ENCODE peak calls at places on chromosomes 4 and X, in seven cellular contexts. One of them, this sample, is unnamed.
A peak's percentile ranks its signal among the peaks of the same experiment; 100 is the strongest.

GRCh38 chrX:133749370-133749769 is 236.0 kb downstream of the GPC3 start:
- DNase-seq in heart right ventricle: no peak
- DNase-seq in lung: no peak
- DNase-seq in naive thymus-derived CD4-positive, alpha-beta T cell: peak; percentile 77
- DNase-seq in iPS DF 6.9: no peak
- DNase-seq in fibroblast of lung: no peak
- DNase-seq in colonic mucosa: no peak
- DNase-seq in this sample: no peak

GRCh38 chr4:83947111-83947510 is 411.2 kb downstream of the GPAT3 start:
- DNase-seq in iPS DF 6.9: no peak
- DNase-seq in naive thymus-derived CD4-positive, alpha-beta T cell: no peak
- DNase-seq in colonic mucosa: no peak
- DNase-seq in lung: no peak
- DNase-seq in heart right ventricle: no peak
- DNase-seq in fibroblast of lung: no peak
- DNase-seq in this sample: no peak

GRCh38 chrX:148371251-148371650 is 129.2 kb upstream of the AFF2 start:
- DNase-seq in heart right ventricle: no peak
- DNase-seq in iPS DF 6.9: no peak
- DNase-seq in lung: no peak
- DNase-seq in colonic mucosa: no peak
- DNase-seq in fibroblast of lung: no peak
- DNase-seq in naive thymus-derived CD4-positive, alpha-beta T cell: no peak
- DNase-seq in this sample: no peak

GRCh38 chr4:37188100-37188499 is 56.4 kb upstream of the NWD2 start:
- DNase-seq in lung: no peak
- DNase-seq in naive thymus-derived CD4-positive, alpha-beta T cell: no peak
- DNase-seq in iPS DF 6.9: peak; percentile 16
- DNase-seq in heart right ventricle: no peak
- DNase-seq in colonic mucosa: peak; percentile 18
- DNase-seq in fibroblast of lung: no peak
- DNase-seq in this sample: no peak

GRCh38 chr4:52704676-52705075 is 45.6 kb upstream of the USP46 start:
- DNase-seq in naive thymus-derived CD4-positive, alpha-beta T cell: no peak
- DNase-seq in fibroblast of lung: no peak
- DNase-seq in lung: no peak
- DNase-seq in colonic mucosa: no peak
- DNase-seq in heart right ventricle: peak; percentile 37
- DNase-seq in iPS DF 6.9: no peak
- DNase-seq in this sample: no peak

GRCh38 chrX:83588409-83588808 is 80.3 kb downstream of the POU3F4 start:
- DNase-seq in heart right ventricle: no peak
- DNase-seq in fibroblast of lung: no peak
- DNase-seq in lung: no peak
- DNase-seq in naive thymus-derived CD4-positive, alpha-beta T cell: no peak
- DNase-seq in colonic mucosa: no peak
- DNase-seq in iPS DF 6.9: no peak
- DNase-seq in this sample: no peak

GRCh38 chr4:183846951-183847350 is 58.2 kb upstream of the STOX2 start:
- DNase-seq in fibroblast of lung: no peak
- DNase-seq in iPS DF 6.9: no peak
- DNase-seq in naive thymus-derived CD4-positive, alpha-beta T cell: no peak
- DNase-seq in lung: no peak
- DNase-seq in heart right ventricle: no peak
- DNase-seq in colonic mucosa: no peak
- DNase-seq in this sample: no peak

GRCh38 chrX:103446665-103447302 is 70.4 kb downstream of the BEX3 start:
- DNase-seq in naive thymus-derived CD4-positive, alpha-beta T cell: peak; percentile 25
- DNase-seq in lung: no peak
- DNase-seq in fibroblast of lung: no peak
- DNase-seq in iPS DF 6.9: no peak
- DNase-seq in heart right ventricle: no peak
- DNase-seq in colonic mucosa: no peak
- DNase-seq in this sample: no peak

GRCh38 chrX:143788265-143788664 is 67.7 kb upstream of the SPANXN2 start:
- DNase-seq in heart right ventricle: no peak
- DNase-seq in fibroblast of lung: peak; percentile 16
- DNase-seq in iPS DF 6.9: no peak
- DNase-seq in colonic mucosa: no peak
- DNase-seq in lung: no peak
- DNase-seq in naive thymus-derived CD4-positive, alpha-beta T cell: no peak
- DNase-seq in this sample: no peak

GRCh38 chr4:122045533-122045932 is 93.7 kb upstream of the TRPC3 start:
- DNase-seq in lung: peak; percentile 88
- DNase-seq in heart right ventricle: no peak
- DNase-seq in colonic mucosa: no peak
- DNase-seq in fibroblast of lung: peak; percentile 97
- DNase-seq in naive thymus-derived CD4-positive, alpha-beta T cell: no peak
- DNase-seq in iPS DF 6.9: no peak
- DNase-seq in this sample: no peak

GRCh38 chrX:23901805-23902204 is 5.9 kb downstream of the APOO start:
- DNase-seq in heart right ventricle: peak; percentile 54
- DNase-seq in iPS DF 6.9: no peak
- DNase-seq in naive thymus-derived CD4-positive, alpha-beta T cell: peak; percentile 59
- DNase-seq in fibroblast of lung: peak; percentile 87
- DNase-seq in lung: peak; percentile 45
- DNase-seq in colonic mucosa: peak; percentile 72
- DNase-seq in this sample: no peak

GRCh38 chrX:132636080-132636479 is 147.2 kb upstream of the MBNL3 start:
- DNase-seq in lung: no peak
- DNase-seq in heart right ventricle: no peak
- DNase-seq in fibroblast of lung: peak; percentile 23
- DNase-seq in naive thymus-derived CD4-positive, alpha-beta T cell: no peak
- DNase-seq in colonic mucosa: no peak
- DNase-seq in iPS DF 6.9: no peak
- DNase-seq in this sample: no peak

GRCh38 chrX:32985544-32985943 is 225.8 kb downstream of the DMD start:
- DNase-seq in iPS DF 6.9: no peak
- DNase-seq in naive thymus-derived CD4-positive, alpha-beta T cell: no peak
- DNase-seq in fibroblast of lung: no peak
- DNase-seq in colonic mucosa: no peak
- DNase-seq in lung: no peak
- DNase-seq in heart right ventricle: peak; percentile 4
- DNase-seq in this sample: no peak

GRCh38 chr4:26061248-26061986 is 147.4 kb downstream of the SMIM20 start:
- DNase-seq in heart right ventricle: no peak
- DNase-seq in naive thymus-derived CD4-positive, alpha-beta T cell: no peak
- DNase-seq in lung: no peak
- DNase-seq in iPS DF 6.9: peak; percentile 47
- DNase-seq in fibroblast of lung: peak; percentile 52
- DNase-seq in colonic mucosa: no peak
- DNase-seq in this sample: no peak

GRCh38 chr4:18844726-18845125 is 823.2 kb upstream of the LCORL start:
- DNase-seq in lung: no peak
- DNase-seq in colonic mucosa: no peak
- DNase-seq in heart right ventricle: no peak
- DNase-seq in fibroblast of lung: peak; percentile 30
- DNase-seq in naive thymus-derived CD4-positive, alpha-beta T cell: no peak
- DNase-seq in iPS DF 6.9: no peak
- DNase-seq in this sample: no peak

GRCh38 chr4:687048-687974 is 1.6 kb downstream of the SLC49A3 start:
- DNase-seq in colonic mucosa: peak; percentile 92
- DNase-seq in naive thymus-derived CD4-positive, alpha-beta T cell: no peak
- DNase-seq in lung: peak; percentile 88
- DNase-seq in iPS DF 6.9: no peak
- DNase-seq in heart right ventricle: peak; percentile 90
- DNase-seq in fibroblast of lung: peak; percentile 87
- DNase-seq in this sample: peak; percentile 95

GRCh38 chrX:140918398-140919043 is 83.9 kb upstream of the SPANXB1 start:
- DNase-seq in iPS DF 6.9: peak; percentile 33
- DNase-seq in fibroblast of lung: peak; percentile 70
- DNase-seq in naive thymus-derived CD4-positive, alpha-beta T cell: peak; percentile 52
- DNase-seq in lung: peak; percentile 37
- DNase-seq in heart right ventricle: peak; percentile 4
- DNase-seq in colonic mucosa: no peak
- DNase-seq in this sample: no peak

GRCh38 chr4:85569730-85570299 is 94.9 kb downstream of the ARHGAP24 start:
- DNase-seq in iPS DF 6.9: no peak
- DNase-seq in colonic mucosa: no peak
- DNase-seq in heart right ventricle: no peak
- DNase-seq in fibroblast of lung: no peak
- DNase-seq in naive thymus-derived CD4-positive, alpha-beta T cell: no peak
- DNase-seq in lung: no peak
- DNase-seq in this sample: no peak

GRCh38 chr4:85573270-85573669 is 98.3 kb downstream of the ARHGAP24 start:
- DNase-seq in iPS DF 6.9: no peak
- DNase-seq in colonic mucosa: no peak
- DNase-seq in fibroblast of lung: no peak
- DNase-seq in heart right ventricle: no peak
- DNase-seq in lung: no peak
- DNase-seq in naive thymus-derived CD4-positive, alpha-beta T cell: no peak
- DNase-seq in this sample: no peak

GRCh38 chr4:85565761-85566480 is 91.0 kb downstream of the ARHGAP24 start:
- DNase-seq in heart right ventricle: no peak
- DNase-seq in colonic mucosa: no peak
- DNase-seq in fibroblast of lung: peak; percentile 54
- DNase-seq in lung: no peak
- DNase-seq in naive thymus-derived CD4-positive, alpha-beta T cell: no peak
- DNase-seq in iPS DF 6.9: no peak
- DNase-seq in this sample: no peak

GRCh38 chr4:85571008-85571407 is 96.1 kb downstream of the ARHGAP24 start:
- DNase-seq in naive thymus-derived CD4-positive, alpha-beta T cell: no peak
- DNase-seq in fibroblast of lung: no peak
- DNase-seq in lung: no peak
- DNase-seq in heart right ventricle: no peak
- DNase-seq in iPS DF 6.9: no peak
- DNase-seq in colonic mucosa: no peak
- DNase-seq in this sample: no peak

DNA sequence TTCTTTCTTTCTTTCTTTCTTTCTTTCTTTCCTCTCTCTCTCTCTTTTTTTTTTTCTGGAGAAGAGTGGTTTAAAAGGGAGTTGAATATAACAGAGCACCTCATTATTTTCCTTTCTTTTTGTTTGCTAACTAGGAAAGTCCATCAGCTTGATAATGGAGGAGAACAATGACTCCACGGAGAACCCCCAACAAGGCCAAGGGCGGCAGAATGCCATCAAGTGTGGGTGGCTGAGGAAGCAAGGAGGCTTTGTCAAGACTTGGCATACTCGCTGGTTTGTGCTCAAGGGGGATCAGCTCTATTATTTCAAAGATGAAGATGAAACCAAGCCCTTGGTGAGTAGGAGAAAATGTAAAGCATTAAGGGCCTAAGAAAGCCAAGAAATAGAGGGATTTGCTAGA is 95.4 kb downstream of the ARHGAP24 start:
- DNase-seq in naive thymus-derived CD4-positive, alpha-beta T cell: no peak
- DNase-seq in colonic mucosa: no peak
- DNase-seq in heart right ventricle: no peak
- DNase-seq in iPS DF 6.9: no peak
- DNase-seq in fibroblast of lung: no peak
- DNase-seq in lung: no peak
- DNase-seq in this sample: no peak
- H3K4me1 ChIP-seq in naive thymus-derived CD4-positive, alpha-beta T cell: no peaks in the 10 kb centered on the region
- H3K4me1 ChIP-seq in colonic mucosa: no peaks in the 10 kb centered on the region
- H3K4me1 ChIP-seq in heart right ventricle: no peaks in the 10 kb centered on the region
- H3K4me1 ChIP-seq in iPS DF 6.9: no peaks in the 10 kb centered on the region
- H3K4me1 ChIP-seq in fibroblast of lung: no peaks in the 10 kb centered on the region
- H3K4me1 ChIP-seq in lung: no peaks in the 10 kb centered on the region
- H3K4me1 ChIP-seq in this sample: no peaks in the 10 kb centered on the region

GRCh38 chr4:101865501-101866062 is 75.1 kb downstream of the BANK1 start:
- DNase-seq in iPS DF 6.9: no peak
- DNase-seq in fibroblast of lung: no peak
- DNase-seq in lung: no peak
- DNase-seq in naive thymus-derived CD4-positive, alpha-beta T cell: no peak
- DNase-seq in colonic mucosa: no peak
- DNase-seq in heart right ventricle: no peak
- DNase-seq in this sample: no peak

GRCh38 chr4:101862595-101862994 is 72.1 kb downstream of the BANK1 start:
- DNase-seq in iPS DF 6.9: no peak
- DNase-seq in naive thymus-derived CD4-positive, alpha-beta T cell: no peak
- DNase-seq in fibroblast of lung: no peak
- DNase-seq in heart right ventricle: no peak
- DNase-seq in lung: no peak
- DNase-seq in colonic mucosa: no peak
- DNase-seq in this sample: no peak

GRCh38 chr4:101864660-101865059 is 74.1 kb downstream of the BANK1 start:
- DNase-seq in colonic mucosa: no peak
- DNase-seq in fibroblast of lung: no peak
- DNase-seq in iPS DF 6.9: no peak
- DNase-seq in heart right ventricle: no peak
- DNase-seq in naive thymus-derived CD4-positive, alpha-beta T cell: no peak
- DNase-seq in lung: no peak
- DNase-seq in this sample: no peak
- H3K4me3 ChIP-seq in colonic mucosa: no peak overlapping the region
- H3K4me3 ChIP-seq in fibroblast of lung: no peak overlapping the region
- H3K4me3 ChIP-seq in iPS DF 6.9: no peak overlapping the region
- H3K4me3 ChIP-seq in heart right ventricle: no peak overlapping the region
- H3K4me3 ChIP-seq in naive thymus-derived CD4-positive, alpha-beta T cell: no peak overlapping the region
- H3K4me3 ChIP-seq in lung: no peak overlapping the region
- H3K4me3 ChIP-seq in this sample: no peak overlapping the region

GRCh38 chr4:24795666-24796381 is 451 bp downstream of the SOD3 start:
- DNase-seq in lung: no peak
- DNase-seq in iPS DF 6.9: no peak
- DNase-seq in heart right ventricle: no peak
- DNase-seq in naive thymus-derived CD4-positive, alpha-beta T cell: no peak
- DNase-seq in fibroblast of lung: no peak
- DNase-seq in colonic mucosa: no peak
- DNase-seq in this sample: no peak
- H3K27me3 ChIP-seq in lung: no peaks in the 10 kb centered on the region
- H3K27me3 ChIP-seq in iPS DF 6.9: peaks cover 20% of the 10 kb centered on the region
- H3K27me3 ChIP-seq in heart right ventricle: peaks cover 13% of the 10 kb centered on the region
- H3K27me3 ChIP-seq in naive thymus-derived CD4-positive, alpha-beta T cell: no peaks in the 10 kb centered on the region
- H3K27me3 ChIP-seq in fibroblast of lung: no peaks in the 10 kb centered on the region
- H3K27me3 ChIP-seq in colonic mucosa: peaks cover 4% of the 10 kb centered on the region
- H3K27me3 ChIP-seq in this sample: no peaks in the 10 kb centered on the region

GRCh38 chr4:7393491-7394183 is 41.1 kb downstream of the PSAPL1 start:
- DNase-seq in naive thymus-derived CD4-positive, alpha-beta T cell: no peak
- DNase-seq in iPS DF 6.9: no peak
- DNase-seq in colonic mucosa: no peak
- DNase-seq in fibroblast of lung: no peak
- DNase-seq in heart right ventricle: no peak
- DNase-seq in lung: no peak
- DNase-seq in this sample: peak; percentile 49
- H3K4me1 ChIP-seq in naive thymus-derived CD4-positive, alpha-beta T cell: no peaks in the 10 kb centered on the region
- H3K4me1 ChIP-seq in iPS DF 6.9: no peaks in the 10 kb centered on the region
- H3K4me1 ChIP-seq in colonic mucosa: no peaks in the 10 kb centered on the region
- H3K4me1 ChIP-seq in fibroblast of lung: no peaks in the 10 kb centered on the region
- H3K4me1 ChIP-seq in heart right ventricle: no peaks in the 10 kb centered on the region
- H3K4me1 ChIP-seq in lung: no peaks in the 10 kb centered on the region
- H3K4me1 ChIP-seq in this sample: no peaks in the 10 kb centered on the region

GRCh38 chr4:168474660-168475320 is 5.5 kb downstream of the DDX60L start:
- DNase-seq in heart right ventricle: no peak
- DNase-seq in naive thymus-derived CD4-positive, alpha-beta T cell: no peak
- DNase-seq in lung: no peak
- DNase-seq in iPS DF 6.9: no peak
- DNase-seq in colonic mucosa: no peak
- DNase-seq in fibroblast of lung: no peak
- DNase-seq in this sample: no peak
- H3K4me3 ChIP-seq in heart right ventricle: no peak overlapping the region
- H3K4me3 ChIP-seq in naive thymus-derived CD4-positive, alpha-beta T cell: no peak overlapping the region
- H3K4me3 ChIP-seq in lung: no peak overlapping the region
- H3K4me3 ChIP-seq in iPS DF 6.9: no peak overlapping the region
- H3K4me3 ChIP-seq in colonic mucosa: no peak overlapping the region
- H3K4me3 ChIP-seq in fibroblast of lung: no peak overlapping the region
- H3K4me3 ChIP-seq in this sample: no peak overlapping the region

GRCh38 chrX:617891-618290 is 12.7 kb upstream of the SHOX start:
- DNase-seq in iPS DF 6.9: no peak
- DNase-seq in fibroblast of lung: no peak
- DNase-seq in heart right ventricle: no peak
- DNase-seq in naive thymus-derived CD4-positive, alpha-beta T cell: no peak
- DNase-seq in lung: no peak
- DNase-seq in colonic mucosa: no peak
- DNase-seq in this sample: no peak
- H3K27me3 ChIP-seq in iPS DF 6.9: peaks cover 36% of the 10 kb centered on the region
- H3K27me3 ChIP-seq in fibroblast of lung: no peaks in the 10 kb centered on the region
- H3K27me3 ChIP-seq in heart right ventricle: peaks cover 68% of the 10 kb centered on the region
- H3K27me3 ChIP-seq in naive thymus-derived CD4-positive, alpha-beta T cell: no peaks in the 10 kb centered on the region
- H3K27me3 ChIP-seq in lung: peaks cover 20% of the 10 kb centered on the region
- H3K27me3 ChIP-seq in colonic mucosa: no peaks in the 10 kb centered on the region
- H3K27me3 ChIP-seq in this sample: no peaks in the 10 kb centered on the region

This sample was measured in aorta.